ENCODE peak calls at places on chromosomes 7 and 10, in four cellular contexts. D is lower lobe of right lung, C is OCI-LY7, J is cardiac muscle cell. H is an unnamed sample.

GRCh38 chr7:49892473-49892872 is 119.0 kb downstream of the VWC2 start:
- DNase-seq in D (no peak), C (no peak), J (no peak), H (no peak)

GRCh38 chr10:124003481-124004371 is 89.7 kb downstream of the CHST15 start:
- DNase-seq in D (no peak), C (no peak), J (no peak), H (peak)

GRCh38 chr7:150594817-150595216 is 27.6 kb downstream of the GIMAP4 start:
- DNase-seq in D (no peak), C (no peak), J (no peak), H (no peak)

GRCh38 chr7:70193514-70193913 is 595.2 kb downstream of the AUTS2 start:
- DNase-seq in D (no peak), C (peak), J (no peak), H (no peak)

GRCh38 chr7:5634107-5634950 is 147.1 kb downstream of the RNF216 start:
- DNase-seq in D (no peak), C (no peak), J (peak), H (peak)

GRCh38 chr7:95527033-95527775 is 41.5 kb downstream of the ASB4 start:
- DNase-seq in D (no peak), C (peak), J (peak), H (peak)

GRCh38 chr10:63003816-63004453 is 129.2 kb upstream of the NRBF2 start:
- DNase-seq in D (no peak), C (peak), J (no peak), H (no peak)

GRCh38 chr7:64889686-64890162 is 13.3 kb upstream of the ZNF273 start:
- DNase-seq in D (no peak), C (no peak), J (no peak), H (no peak)

GRCh38 chr10:14074062-14074884 is 256.5 kb downstream of the FRMD4A start:
- DNase-seq in D (peak), C (no peak), J (peak), H (peak)

GRCh38 chr7:45447296-45447695 is 126.9 kb upstream of the ADCY1 start:
- DNase-seq in D (no peak), C (no peak), J (no peak), H (no peak)

GRCh38 chr7:116239434-116239833 is 29.1 kb downstream of the TES start:
- DNase-seq in D (no peak), C (no peak), J (no peak), H (no peak)

GRCh38 chr10:96724621-96725020 is 4.3 kb upstream of the PIK3AP1 start:
- DNase-seq in D (no peak), C (no peak), J (no peak), H (no peak)

GRCh38 chr10:133141144-133141962 is 18.7 kb upstream of the KNDC1 start:
- DNase-seq in D (peak), C (no peak), J (no peak), H (peak)

GRCh38 chr7:32952876-32953275 is 4.4 kb upstream of the FKBP9 start:
- DNase-seq in D (no peak), C (no peak), J (no peak), H (no peak)

GRCh38 chr10:86759073-86759672 is 2.8 kb downstream of the BMPR1A start:
- DNase-seq in D (no peak), C (no peak), J (no peak), H (no peak)

GRCh38 chr7:21916629-21917028 is 29.1 kb downstream of the CDCA7L start:
- DNase-seq in D (no peak), C (no peak), J (no peak), H (no peak)

GRCh38 chr10:116511365-116511764 is 34.4 kb upstream of the PNLIP start:
- DNase-seq in D (no peak), C (no peak), J (no peak), H (no peak)

GRCh38 chr7:101545441-101546190 is 83.5 kb downstream of the MYL10 start:
- DNase-seq in D (peak), C (no peak), J (no peak), H (no peak)

GRCh38 chr7:25950488-25951413 is 201.2 kb upstream of the NFE2L3 start:
- DNase-seq in D (peak), C (peak), J (peak), H (peak)

GRCh38 chr10:62885656-62886461 is 69.7 kb upstream of the EGR2 start:
- DNase-seq in D (no peak), C (no peak), J (peak), H (no peak)

GRCh38 chr7:116689787-116690186 is 17.8 kb downstream of the MET start:
- DNase-seq in D (peak), C (peak), J (no peak), H (no peak)

GRCh38 chr10:104441601-104442000 is 88.0 kb downstream of the CFAP58 start:
- DNase-seq in D (no peak), C (no peak), J (no peak), H (no peak)

GRCh38 chr10:104300736-104301292 is 31.8 kb downstream of the GSTO2 start:
- DNase-seq in D (no peak), C (peak), J (no peak), H (peak)

GRCh38 chr7:157984914-157985163 is 602.8 kb downstream of the PTPRN2 start:
- DNase-seq in D (no peak), C (no peak), J (no peak), H (no peak)

GRCh38 chr10:17445400-17445998 is 8.9 kb downstream of the ST8SIA6 start:
- DNase-seq in D (no peak), C (no peak), J (no peak), H (no peak)

GRCh38 chr7:131279044-131279443 is 48.6 kb upstream of the MKLN1 start:
- DNase-seq in D (no peak), C (no peak), J (no peak), H (no peak)

GRCh38 chr10:132540456-132540855 is 2.9 kb downstream of the INPP5A start:
- DNase-seq in D (peak), C (no peak), J (no peak), H (peak)

GRCh38 chr7:50637725-50638643 is 72.8 kb upstream of the DDC start:
- DNase-seq in D (no peak), C (no peak), J (no peak), H (no peak)

GRCh38 chr7:379456-380225 is 89.7 kb downstream of the FOXL3 start:
- DNase-seq in D (peak), C (no peak), J (peak), H (peak)

GRCh38 chr10:20760450-20760849 is 136.7 kb downstream of the NEBL start:
- DNase-seq in D (no peak), C (no peak), J (no peak), H (no peak)

GRCh38 chr7:95320663-95321062 is 3.7 kb downstream of the PON1 start:
- DNase-seq in D (no peak), C (no peak), J (no peak), H (no peak)

GRCh38 chr7:20539201-20539600 is 76.3 kb upstream of the ABCB5 start:
- DNase-seq in D (no peak), C (peak), J (no peak), H (no peak)

GRCh38 chr7:44750921-44751571 is 2.4 kb downstream of the ZMIZ2 start:
- DNase-seq in D (no peak), C (peak), J (peak), H (no peak)

GRCh38 chr7:74173074-74173473 is 1.1 kb upstream of the EIF4H start:
- DNase-seq in D (peak), C (peak), J (no peak), H (no peak)

GRCh38 chr7:116920359-116920758 is 32.9 kb upstream of the ST7 start:
- DNase-seq in D (no peak), C (no peak), J (no peak), H (no peak)

GRCh38 chr10:95229724-95230627 is 35.9 kb downstream of the ACSM6 start:
- DNase-seq in D (no peak), C (no peak), J (no peak), H (no peak)

GRCh38 chr7:1938788-1939433 is 268.8 kb downstream of the ELFN1 start:
- DNase-seq in D (peak), C (no peak), J (no peak), H (no peak)

GRCh38 chr10:117002206-117002605 is 2.8 kb downstream of the SHTN1 start:
- DNase-seq in D (no peak), C (no peak), J (no peak), H (no peak)

GRCh38 chr7:156585926-156586325 is 54.6 kb upstream of the RNF32 start:
- DNase-seq in D (no peak), C (no peak), J (no peak), H (no peak)

GRCh38 chr7:156580036-156580435 is 60.5 kb upstream of the RNF32 start:
- DNase-seq in D (no peak), C (no peak), J (no peak), H (no peak)

GRCh38 chr7:156579566-156579965 is 61.0 kb upstream of the RNF32 start:
- DNase-seq in D (no peak), C (no peak), J (no peak), H (no peak)

GRCh38 chr7:156585025-156585648 is 55.4 kb upstream of the RNF32 start:
- DNase-seq in D (no peak), C (no peak), J (no peak), H (no peak)

GRCh38 chr7:156582591-156583123 is 57.9 kb upstream of the RNF32 start:
- DNase-seq in D (no peak), C (no peak), J (no peak), H (no peak)
- TF ChIP-seq CTCF in D (no peak), C (peak), J (no peak), H (no peak)

GRCh38 chr7:155124706-155125105 is 54.6 kb downstream of the HTR5A start:
- DNase-seq in D (no peak), C (no peak), J (no peak), H (no peak)
- H3K27ac ChIP-seq in D (no peak), C (no peak), J (no peak), H (no peak)

GRCh38 chr10:84135836-84136235 is 3.5 kb upstream of the GHITM start:
- DNase-seq in D (no peak), C (no peak), J (no peak), H (no peak)

GRCh38 chr10:84140036-84140379 is 699 bp downstream of the GHITM start:
- DNase-seq in D (no peak), C (peak), J (peak), H (no peak)

GRCh38 chr10:84138478-84139125 is 707 bp upstream of the GHITM start:
- DNase-seq in D (peak), C (no peak), J (no peak), H (no peak)

DNA sequence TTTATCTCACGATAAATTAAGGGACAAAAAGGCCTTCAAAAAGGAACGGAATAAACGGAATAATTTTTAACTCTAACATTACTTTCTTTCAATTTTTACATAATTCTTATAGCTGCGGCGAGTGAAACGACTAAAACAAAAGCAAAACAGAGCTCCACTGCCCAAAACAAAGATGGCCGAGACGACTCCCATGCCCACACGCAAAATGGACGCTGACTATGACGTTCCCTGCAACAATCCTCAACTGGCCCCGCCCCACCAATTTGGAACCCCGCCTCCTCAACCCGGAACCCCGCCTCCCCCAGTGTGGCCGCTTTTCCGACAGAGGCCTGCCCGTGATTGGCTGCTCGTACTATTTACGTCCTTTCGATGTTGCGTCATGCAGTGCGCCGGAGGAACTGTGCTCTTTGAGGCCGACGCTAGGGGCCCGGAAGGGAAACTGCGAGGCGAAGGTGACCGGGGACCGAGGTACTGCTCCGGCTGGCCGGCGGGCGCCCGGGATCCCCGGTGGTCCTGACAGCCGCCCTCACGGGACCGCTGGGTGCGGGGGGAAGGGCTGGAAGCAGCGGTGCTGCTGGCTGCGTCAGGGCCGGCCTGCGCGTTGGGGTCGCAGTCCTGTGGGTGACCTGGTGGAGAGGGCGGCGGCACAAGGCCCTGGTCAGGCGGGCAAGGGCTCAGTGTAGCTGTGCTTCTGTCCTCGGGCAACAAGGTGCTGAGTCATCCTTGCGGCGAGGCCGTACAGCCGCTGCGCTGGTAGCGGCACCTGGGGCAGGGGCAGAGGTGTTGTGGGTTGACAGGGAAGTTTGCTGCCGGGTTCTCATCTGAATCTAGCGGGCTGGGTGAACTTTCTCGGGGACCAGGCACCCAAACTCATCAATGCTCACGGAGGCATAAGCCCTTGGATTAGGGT is at the start of gene GHITM:
- DNase-seq in D (peak), C (peak), J (peak), H (peak)
- TF ChIP-seq CTCF in D (peak), C (no peak), J (peak), H (peak)

GRCh38 chr10:31132681-31133239 is 101.1 kb upstream of the ZNF438 start:
- DNase-seq in D (no peak), C (no peak), J (no peak), H (no peak)

GRCh38 chr10:31134303-31134928 is 102.8 kb upstream of the ZNF438 start:
- DNase-seq in D (no peak), C (no peak), J (peak), H (no peak)

GRCh38 chr10:31133251-31133627 is 101.6 kb upstream of the ZNF438 start:
- DNase-seq in D (no peak), C (no peak), J (no peak), H (no peak)

GRCh38 chr10:31136386-31136785 is 104.7 kb upstream of the ZNF438 start:
- DNase-seq in D (no peak), C (no peak), J (no peak), H (no peak)

GRCh38 chr10:31133628-31134302 is 102.1 kb upstream of the ZNF438 start:
- DNase-seq in D (peak), C (peak), J (peak), H (peak)
- H3K27ac ChIP-seq in D (peak), C (no peak), J (peak), H (peak)

H was measured in sigmoid colon.